ENCODE peak calls at places on chromosome 13, in ten cellular contexts. Z is foreskin fibroblast, U is HL-60, I is astrocyte of the cerebellum, O is glutamatergic neuron, A is bronchial epithelial cell, B is upper lobe of right lung, L is mucosa of descending colon, N is neural crest cell, V is stomach. K is an unnamed sample.
A peak's percentile ranks its signal among the peaks of the same experiment; 100 is the strongest.

GRCh38 chr13:86765462-86765861 is 905.7 kb upstream of the SLITRK5 start:
- DNase-seq in B (no peak), A (no peak), Z (no peak), V (no peak), O (no peak), L (no peak), N (no peak), U (no peak), I (no peak), K (no peak)

GRCh38 chr13:46040763-46041162 is 11.8 kb downstream of the ZC3H13 start:
- DNase-seq in I (no peak), N (no peak), L (no peak), Z (no peak), O (no peak), B (no peak), A (no peak), V (no peak), U (no peak), K (no peak)

GRCh38 chr13:40145139-40145538 is 489.7 kb downstream of the COG6 start:
- DNase-seq in V (no peak), O (no peak), N (no peak), B (no peak), U (no peak), I (no peak), L (no peak), Z (no peak), A (no peak), K (no peak)

GRCh38 chr13:50133277-50133953 is 118.2 kb downstream of the KCNRG start:
- DNase-seq in Z (no peak), I (no peak), A (no peak), U (no peak), N (no peak), O (peak; percentile 49), V (no peak), B (no peak), L (peak; percentile 23), K (peak; percentile 39)

GRCh38 chr13:105971312-105971711 is 564.1 kb downstream of the EFNB2 start:
- DNase-seq in B (no peak), U (no peak), I (no peak), L (no peak), O (no peak), A (peak; percentile 39), Z (no peak), N (no peak), V (no peak), K (no peak)

GRCh38 chr13:44971656-44972595 is 17.3 kb downstream of the NUFIP1 start:
- DNase-seq in N (no peak), U (no peak), A (no peak), O (no peak), B (no peak), I (no peak), Z (no peak), L (no peak), V (no peak), K (no peak)

GRCh38 chr13:43905435-43906031 is 25.8 kb downstream of the LACC1 start:
- DNase-seq in Z (peak; percentile 41), B (no peak), N (peak; percentile 41), U (peak; percentile 44), A (peak; percentile 68), L (no peak), V (no peak), O (no peak), I (peak; percentile 70), K (peak; percentile 24)

GRCh38 chr13:37981932-37982331 is 112.4 kb upstream of the TRPC4 start:
- DNase-seq in V (no peak), L (no peak), N (no peak), A (no peak), U (no peak), Z (no peak), B (no peak), O (no peak), I (no peak), K (no peak)

GRCh38 chr13:90453342-90453741 is 894.1 kb upstream of the MIR17HG start:
- DNase-seq in L (no peak), A (no peak), O (no peak), B (no peak), I (no peak), Z (no peak), N (no peak), U (no peak), V (no peak), K (no peak)

GRCh38 chr13:44050450-44051063 is 170.9 kb downstream of the LACC1 start:
- DNase-seq in I (no peak), V (no peak), B (no peak), U (no peak), L (no peak), A (peak; percentile 51), Z (no peak), O (no peak), N (no peak), K (no peak)

GRCh38 chr13:61362522-61362921 is 53.1 kb downstream of the PCDH20 start:
- DNase-seq in O (no peak), V (no peak), I (no peak), Z (no peak), B (no peak), L (no peak), U (no peak), A (no peak), N (no peak), K (no peak)

DNA sequence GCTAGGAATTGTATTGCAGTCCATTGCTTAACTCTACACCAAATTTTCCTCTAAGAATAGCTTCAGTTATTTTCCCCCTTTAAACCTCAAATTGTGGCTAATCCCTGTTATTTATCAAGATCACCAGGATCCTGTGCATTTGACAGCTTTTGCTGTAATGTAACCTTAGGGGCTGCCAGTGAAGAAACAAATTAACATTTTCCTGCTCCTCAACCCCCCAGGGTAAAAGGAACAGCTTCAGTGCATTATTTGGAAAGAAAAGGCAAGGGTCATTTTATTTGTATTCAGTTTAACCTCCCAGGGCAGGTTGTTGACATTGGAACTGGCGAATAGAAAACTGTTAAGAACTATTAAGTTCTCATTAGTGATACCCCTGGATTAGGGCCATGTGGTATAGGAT is 57.0 kb downstream of the PCDH20 start:
- DNase-seq in B (no peak), N (no peak), Z (no peak), L (no peak), U (no peak), A (no peak), I (no peak), O (no peak), V (no peak), K (no peak)
- TF ChIP-seq CTCF in B (no peak), N (no peak), Z (no peak), L (no peak), U (no peak), A (no peak), I (no peak), O (no peak), V (no peak), K (no peak)

GRCh38 chr13:100827489-100828000 is 152.9 kb upstream of the TMTC4 start:
- DNase-seq in V (no peak), A (peak; percentile 32), O (no peak), L (no peak), U (no peak), B (no peak), N (no peak), I (no peak), Z (no peak), K (no peak)

GRCh38 chr13:100833427-100833826 is 158.8 kb upstream of the TMTC4 start:
- DNase-seq in Z (no peak), L (no peak), B (no peak), A (no peak), N (no peak), O (no peak), V (no peak), U (no peak), I (no peak), K (no peak)

GRCh38 chr13:100826441-100826840 is 151.8 kb upstream of the TMTC4 start:
- DNase-seq in I (no peak), N (no peak), L (no peak), V (no peak), B (no peak), O (no peak), A (no peak), Z (no peak), U (no peak), K (no peak)

GRCh38 chr13:100825551-100825950 is 151.0 kb upstream of the TMTC4 start:
- DNase-seq in L (no peak), U (no peak), V (no peak), Z (peak; percentile 53), O (no peak), B (no peak), I (peak; percentile 53), A (peak; percentile 30), N (no peak), K (no peak)

DNA sequence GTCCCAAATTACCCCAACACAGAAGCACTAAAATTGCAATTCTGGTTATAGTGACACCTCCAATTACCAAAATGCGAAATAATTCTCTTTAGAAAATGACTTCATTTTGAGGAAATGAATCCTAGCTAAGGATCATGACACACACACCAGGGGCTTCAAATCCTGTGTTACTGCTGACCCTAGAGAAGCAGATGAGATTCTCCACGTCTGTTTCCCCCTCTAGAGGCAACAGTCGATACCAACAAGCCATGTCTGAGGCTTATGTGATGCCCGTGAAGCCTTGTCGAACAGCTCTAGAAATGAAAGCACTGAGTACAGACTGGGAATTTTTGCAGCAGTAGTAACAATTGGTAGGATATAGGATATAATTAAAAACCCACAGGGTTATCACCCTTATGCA is 153.6 kb upstream of the TMTC4 start:
- DNase-seq in V (no peak), B (no peak), N (no peak), U (no peak), O (no peak), L (no peak), Z (no peak), I (no peak), A (no peak), K (no peak)
- TF ChIP-seq CTCF in V (no peak), B (no peak), N (peak; percentile 49), U (no peak), O (no peak), L (no peak), Z (no peak), I (peak; percentile 39), A (no peak), K (peak; percentile 23)

GRCh38 chr13:41193919-41194824 is at the start of gene KBTBD7:
- DNase-seq in N (peak; percentile 86), I (peak; percentile 96), V (peak; percentile 92), B (peak; percentile 98), O (peak; percentile 97), U (peak; percentile 97), Z (peak; percentile 99), L (peak; percentile 95), A (peak; percentile 92), K (peak; percentile 89)
- TF ChIP-seq CTCF in N (no peak), I (no peak), V (peak; percentile 34), B (no peak), O (no peak), U (no peak), Z (no peak), L (no peak), A (no peak), K (no peak)

GRCh38 chr13:20305587-20305986 is 73.5 kb upstream of the GJB6 start:
- DNase-seq in V (no peak), A (no peak), Z (no peak), O (no peak), L (no peak), I (no peak), N (no peak), B (no peak), U (no peak), K (no peak)
- TF ChIP-seq CTCF in V (no peak), A (no peak), Z (no peak), O (peak; percentile 33), L (no peak), I (no peak), N (no peak), B (no peak), U (no peak), K (no peak)

GRCh38 chr13:94660695-94661324 is 51.5 kb downstream of the SOX21 start:
- DNase-seq in Z (no peak), B (no peak), N (peak; percentile 12), V (no peak), O (no peak), I (peak; percentile 12), A (peak; percentile 18), U (no peak), L (no peak), K (no peak)
- TF ChIP-seq CTCF in Z (peak; percentile 40), B (no peak), N (peak; percentile 62), V (no peak), O (no peak), I (peak; percentile 49), A (peak; percentile 9), U (no peak), L (no peak), K (peak; percentile 16)